ENCODE peak calls at places on chromosomes 4 and X, in eight cellular contexts. One of them, this sample, is unnamed.

GRCh38 chr4:19776021-19776459 is 475.7 kb upstream of the SLIT2 start:
- DNase-seq in epithelial cell of prostate: peak
- DNase-seq in G401: no peak
- DNase-seq in posterior vena cava: no peak
- DNase-seq in ovary: no peak
- DNase-seq in hippocampal formation: no peak
- DNase-seq in HT1080: peak
- DNase-seq in stimulated activated CD4-positive, alpha-beta T cell treated with anti-CD3 and anti-CD28 coated beads, TNF-alpha, amount 100 ng/mL, for 4 hours: no peak
- DNase-seq in this sample: peak

GRCh38 chr4:90328558-90328957 is 201.4 kb downstream of the CCSER1 start:
- DNase-seq in epithelial cell of prostate: no peak
- DNase-seq in G401: peak
- DNase-seq in posterior vena cava: no peak
- DNase-seq in ovary: no peak
- DNase-seq in hippocampal formation: no peak
- DNase-seq in HT1080: peak
- DNase-seq in stimulated activated CD4-positive, alpha-beta T cell treated with anti-CD3 and anti-CD28 coated beads, TNF-alpha, amount 100 ng/mL, for 4 hours: no peak
- DNase-seq in this sample: no peak

GRCh38 chr4:38409852-38410251 is 254.1 kb upstream of the KLF3 start:
- DNase-seq in epithelial cell of prostate: no peak
- DNase-seq in G401: no peak
- DNase-seq in posterior vena cava: no peak
- DNase-seq in ovary: no peak
- DNase-seq in hippocampal formation: no peak
- DNase-seq in HT1080: no peak
- DNase-seq in stimulated activated CD4-positive, alpha-beta T cell treated with anti-CD3 and anti-CD28 coated beads, TNF-alpha, amount 100 ng/mL, for 4 hours: no peak
- DNase-seq in this sample: no peak

GRCh38 chr4:52659016-52659721 is at the start of gene USP46:
- DNase-seq in epithelial cell of prostate: no peak
- DNase-seq in G401: peak
- DNase-seq in posterior vena cava: peak
- DNase-seq in ovary: peak
- DNase-seq in hippocampal formation: peak
- DNase-seq in HT1080: peak
- DNase-seq in stimulated activated CD4-positive, alpha-beta T cell treated with anti-CD3 and anti-CD28 coated beads, TNF-alpha, amount 100 ng/mL, for 4 hours: peak
- DNase-seq in this sample: peak

GRCh38 chr4:157994863-157995262 is 178.0 kb downstream of the GASK1B start:
- DNase-seq in epithelial cell of prostate: no peak
- DNase-seq in G401: no peak
- DNase-seq in posterior vena cava: no peak
- DNase-seq in ovary: no peak
- DNase-seq in hippocampal formation: no peak
- DNase-seq in HT1080: no peak
- DNase-seq in stimulated activated CD4-positive, alpha-beta T cell treated with anti-CD3 and anti-CD28 coated beads, TNF-alpha, amount 100 ng/mL, for 4 hours: no peak
- DNase-seq in this sample: no peak

GRCh38 chrX:49919617-49920016 is 2.8 kb upstream of the CLCN5 start:
- DNase-seq in epithelial cell of prostate: no peak
- DNase-seq in G401: peak
- DNase-seq in posterior vena cava: no peak
- DNase-seq in ovary: peak
- DNase-seq in hippocampal formation: no peak
- DNase-seq in HT1080: no peak
- DNase-seq in stimulated activated CD4-positive, alpha-beta T cell treated with anti-CD3 and anti-CD28 coated beads, TNF-alpha, amount 100 ng/mL, for 4 hours: no peak
- DNase-seq in this sample: no peak

GRCh38 chr4:99504804-99505502 is 5.9 kb upstream of the C4orf17 start:
- DNase-seq in epithelial cell of prostate: no peak
- DNase-seq in G401: no peak
- DNase-seq in posterior vena cava: no peak
- DNase-seq in ovary: no peak
- DNase-seq in hippocampal formation: no peak
- DNase-seq in HT1080: no peak
- DNase-seq in stimulated activated CD4-positive, alpha-beta T cell treated with anti-CD3 and anti-CD28 coated beads, TNF-alpha, amount 100 ng/mL, for 4 hours: no peak
- DNase-seq in this sample: no peak

GRCh38 chr4:48025005-48025404 is 8.4 kb downstream of the NIPAL1 start:
- DNase-seq in epithelial cell of prostate: no peak
- DNase-seq in G401: no peak
- DNase-seq in posterior vena cava: no peak
- DNase-seq in ovary: no peak
- DNase-seq in hippocampal formation: no peak
- DNase-seq in HT1080: no peak
- DNase-seq in stimulated activated CD4-positive, alpha-beta T cell treated with anti-CD3 and anti-CD28 coated beads, TNF-alpha, amount 100 ng/mL, for 4 hours: no peak
- DNase-seq in this sample: no peak

GRCh38 chrX:8955521-8955920 is 78.4 kb downstream of the FAM9B start:
- DNase-seq in epithelial cell of prostate: no peak
- DNase-seq in G401: peak
- DNase-seq in posterior vena cava: no peak
- DNase-seq in ovary: no peak
- DNase-seq in hippocampal formation: no peak
- DNase-seq in HT1080: no peak
- DNase-seq in stimulated activated CD4-positive, alpha-beta T cell treated with anti-CD3 and anti-CD28 coated beads, TNF-alpha, amount 100 ng/mL, for 4 hours: no peak
- DNase-seq in this sample: no peak

GRCh38 chr4:153205757-153206156 is 1.5 kb downstream of the TRIM2 start:
- DNase-seq in epithelial cell of prostate: peak
- DNase-seq in G401: no peak
- DNase-seq in posterior vena cava: no peak
- DNase-seq in ovary: no peak
- DNase-seq in hippocampal formation: no peak
- DNase-seq in HT1080: peak
- DNase-seq in stimulated activated CD4-positive, alpha-beta T cell treated with anti-CD3 and anti-CD28 coated beads, TNF-alpha, amount 100 ng/mL, for 4 hours: no peak
- DNase-seq in this sample: no peak

GRCh38 chr4:101415962-101416361 is 68.6 kb upstream of the PPP3CA start:
- DNase-seq in epithelial cell of prostate: no peak
- DNase-seq in G401: peak
- DNase-seq in posterior vena cava: no peak
- DNase-seq in ovary: no peak
- DNase-seq in hippocampal formation: no peak
- DNase-seq in HT1080: no peak
- DNase-seq in stimulated activated CD4-positive, alpha-beta T cell treated with anti-CD3 and anti-CD28 coated beads, TNF-alpha, amount 100 ng/mL, for 4 hours: no peak
- DNase-seq in this sample: no peak

GRCh38 chr4:96912731-96913130 is 1072.8 kb downstream of the PDHA2 start:
- DNase-seq in epithelial cell of prostate: no peak
- DNase-seq in G401: no peak
- DNase-seq in posterior vena cava: no peak
- DNase-seq in ovary: no peak
- DNase-seq in hippocampal formation: no peak
- DNase-seq in HT1080: no peak
- DNase-seq in stimulated activated CD4-positive, alpha-beta T cell treated with anti-CD3 and anti-CD28 coated beads, TNF-alpha, amount 100 ng/mL, for 4 hours: no peak
- DNase-seq in this sample: no peak

GRCh38 chr4:40454816-40455215 is 119.7 kb downstream of the CHRNA9 start:
- DNase-seq in epithelial cell of prostate: no peak
- DNase-seq in G401: no peak
- DNase-seq in posterior vena cava: no peak
- DNase-seq in ovary: no peak
- DNase-seq in hippocampal formation: no peak
- DNase-seq in HT1080: no peak
- DNase-seq in stimulated activated CD4-positive, alpha-beta T cell treated with anti-CD3 and anti-CD28 coated beads, TNF-alpha, amount 100 ng/mL, for 4 hours: no peak
- DNase-seq in this sample: no peak

GRCh38 chrX:22122510-22122909 is 90.4 kb downstream of the PHEX start:
- DNase-seq in epithelial cell of prostate: peak
- DNase-seq in G401: no peak
- DNase-seq in posterior vena cava: no peak
- DNase-seq in ovary: no peak
- DNase-seq in hippocampal formation: no peak
- DNase-seq in HT1080: peak
- DNase-seq in stimulated activated CD4-positive, alpha-beta T cell treated with anti-CD3 and anti-CD28 coated beads, TNF-alpha, amount 100 ng/mL, for 4 hours: no peak
- DNase-seq in this sample: no peak

GRCh38 chrX:125205918-125206665 is 113.6 kb upstream of the TEX13C start:
- DNase-seq in epithelial cell of prostate: no peak
- DNase-seq in G401: peak
- DNase-seq in posterior vena cava: no peak
- DNase-seq in ovary: no peak
- DNase-seq in hippocampal formation: no peak
- DNase-seq in HT1080: peak
- DNase-seq in stimulated activated CD4-positive, alpha-beta T cell treated with anti-CD3 and anti-CD28 coated beads, TNF-alpha, amount 100 ng/mL, for 4 hours: no peak
- DNase-seq in this sample: no peak

GRCh38 chr4:177484613-177485021 is 42.4 kb upstream of the AGA start:
- DNase-seq in epithelial cell of prostate: peak
- DNase-seq in G401: no peak
- DNase-seq in posterior vena cava: no peak
- DNase-seq in ovary: no peak
- DNase-seq in hippocampal formation: no peak
- DNase-seq in HT1080: peak
- DNase-seq in stimulated activated CD4-positive, alpha-beta T cell treated with anti-CD3 and anti-CD28 coated beads, TNF-alpha, amount 100 ng/mL, for 4 hours: no peak
- DNase-seq in this sample: peak

GRCh38 chrX:63418211-63418610 is 67.1 kb upstream of the SPIN4 start:
- DNase-seq in epithelial cell of prostate: no peak
- DNase-seq in G401: no peak
- DNase-seq in posterior vena cava: no peak
- DNase-seq in ovary: no peak
- DNase-seq in hippocampal formation: no peak
- DNase-seq in HT1080: no peak
- DNase-seq in stimulated activated CD4-positive, alpha-beta T cell treated with anti-CD3 and anti-CD28 coated beads, TNF-alpha, amount 100 ng/mL, for 4 hours: no peak
- DNase-seq in this sample: no peak

GRCh38 chr4:124867551-124867950 is 155.0 kb upstream of the ANKRD50 start:
- DNase-seq in epithelial cell of prostate: no peak
- DNase-seq in G401: no peak
- DNase-seq in posterior vena cava: no peak
- DNase-seq in ovary: no peak
- DNase-seq in hippocampal formation: no peak
- DNase-seq in HT1080: no peak
- DNase-seq in stimulated activated CD4-positive, alpha-beta T cell treated with anti-CD3 and anti-CD28 coated beads, TNF-alpha, amount 100 ng/mL, for 4 hours: no peak
- DNase-seq in this sample: no peak

GRCh38 chr4:15779336-15779735 is 1.2 kb downstream of the CD38 start:
- DNase-seq in epithelial cell of prostate: no peak
- DNase-seq in G401: peak
- DNase-seq in posterior vena cava: no peak
- DNase-seq in ovary: peak
- DNase-seq in hippocampal formation: peak
- DNase-seq in HT1080: no peak
- DNase-seq in stimulated activated CD4-positive, alpha-beta T cell treated with anti-CD3 and anti-CD28 coated beads, TNF-alpha, amount 100 ng/mL, for 4 hours: no peak
- DNase-seq in this sample: no peak

GRCh38 chrX:790780-791360 is 160.3 kb downstream of the SHOX start:
- DNase-seq in epithelial cell of prostate: no peak
- DNase-seq in G401: no peak
- DNase-seq in posterior vena cava: peak
- DNase-seq in ovary: no peak
- DNase-seq in hippocampal formation: no peak
- DNase-seq in HT1080: no peak
- DNase-seq in stimulated activated CD4-positive, alpha-beta T cell treated with anti-CD3 and anti-CD28 coated beads, TNF-alpha, amount 100 ng/mL, for 4 hours: no peak
- DNase-seq in this sample: no peak

GRCh38 chr4:130185123-130185522 is 1089.2 kb downstream of the C4orf33 start:
- DNase-seq in epithelial cell of prostate: no peak
- DNase-seq in G401: no peak
- DNase-seq in posterior vena cava: no peak
- DNase-seq in ovary: no peak
- DNase-seq in hippocampal formation: no peak
- DNase-seq in HT1080: no peak
- DNase-seq in stimulated activated CD4-positive, alpha-beta T cell treated with anti-CD3 and anti-CD28 coated beads, TNF-alpha, amount 100 ng/mL, for 4 hours: no peak
- DNase-seq in this sample: no peak

GRCh38 chr4:5757091-5757490 is 46.1 kb downstream of the EVC start:
- DNase-seq in epithelial cell of prostate: no peak
- DNase-seq in G401: no peak
- DNase-seq in posterior vena cava: no peak
- DNase-seq in ovary: no peak
- DNase-seq in hippocampal formation: no peak
- DNase-seq in HT1080: no peak
- DNase-seq in stimulated activated CD4-positive, alpha-beta T cell treated with anti-CD3 and anti-CD28 coated beads, TNF-alpha, amount 100 ng/mL, for 4 hours: no peak
- DNase-seq in this sample: no peak

GRCh38 chr4:88177981-88178632 is 19.7 kb upstream of the ABCG2 start:
- DNase-seq in epithelial cell of prostate: peak
- DNase-seq in G401: peak
- DNase-seq in posterior vena cava: no peak
- DNase-seq in ovary: no peak
- DNase-seq in hippocampal formation: no peak
- DNase-seq in HT1080: peak
- DNase-seq in stimulated activated CD4-positive, alpha-beta T cell treated with anti-CD3 and anti-CD28 coated beads, TNF-alpha, amount 100 ng/mL, for 4 hours: no peak
- DNase-seq in this sample: no peak

GRCh38 chrX:1444896-1445480 is 7.7 kb downstream of the ASMTL start:
- DNase-seq in epithelial cell of prostate: no peak
- DNase-seq in G401: no peak
- DNase-seq in posterior vena cava: peak
- DNase-seq in ovary: no peak
- DNase-seq in hippocampal formation: no peak
- DNase-seq in HT1080: no peak
- DNase-seq in stimulated activated CD4-positive, alpha-beta T cell treated with anti-CD3 and anti-CD28 coated beads, TNF-alpha, amount 100 ng/mL, for 4 hours: no peak
- DNase-seq in this sample: no peak

GRCh38 chr4:5012477-5012876 is 6.8 kb downstream of the CYTL1 start:
- DNase-seq in epithelial cell of prostate: no peak
- DNase-seq in G401: no peak
- DNase-seq in posterior vena cava: no peak
- DNase-seq in ovary: no peak
- DNase-seq in hippocampal formation: no peak
- DNase-seq in HT1080: no peak
- DNase-seq in stimulated activated CD4-positive, alpha-beta T cell treated with anti-CD3 and anti-CD28 coated beads, TNF-alpha, amount 100 ng/mL, for 4 hours: no peak
- DNase-seq in this sample: no peak

GRCh38 chr4:182507808-182508207 is 264.6 kb downstream of the TENM3 start:
- DNase-seq in epithelial cell of prostate: no peak
- DNase-seq in G401: no peak
- DNase-seq in posterior vena cava: no peak
- DNase-seq in ovary: no peak
- DNase-seq in hippocampal formation: no peak
- DNase-seq in HT1080: no peak
- DNase-seq in stimulated activated CD4-positive, alpha-beta T cell treated with anti-CD3 and anti-CD28 coated beads, TNF-alpha, amount 100 ng/mL, for 4 hours: no peak
- DNase-seq in this sample: no peak

GRCh38 chrX:104156630-104157529 is at the start of gene SLC25A53:
- DNase-seq in epithelial cell of prostate: peak
- DNase-seq in G401: peak
- DNase-seq in posterior vena cava: peak
- DNase-seq in ovary: peak
- DNase-seq in hippocampal formation: peak
- DNase-seq in HT1080: peak
- DNase-seq in stimulated activated CD4-positive, alpha-beta T cell treated with anti-CD3 and anti-CD28 coated beads, TNF-alpha, amount 100 ng/mL, for 4 hours: peak
- DNase-seq in this sample: peak

GRCh38 chrX:114580336-114580735 is 3.5 kb upstream of the HTR2C start:
- DNase-seq in epithelial cell of prostate: no peak
- DNase-seq in G401: no peak
- DNase-seq in posterior vena cava: no peak
- DNase-seq in ovary: no peak
- DNase-seq in hippocampal formation: no peak
- DNase-seq in HT1080: no peak
- DNase-seq in stimulated activated CD4-positive, alpha-beta T cell treated with anti-CD3 and anti-CD28 coated beads, TNF-alpha, amount 100 ng/mL, for 4 hours: no peak
- DNase-seq in this sample: no peak

GRCh38 chrX:25007059-25008053 is 8.4 kb downstream of the ARX start:
- DNase-seq in epithelial cell of prostate: no peak
- DNase-seq in G401: no peak
- DNase-seq in posterior vena cava: no peak
- DNase-seq in ovary: peak
- DNase-seq in hippocampal formation: no peak
- DNase-seq in HT1080: no peak
- DNase-seq in stimulated activated CD4-positive, alpha-beta T cell treated with anti-CD3 and anti-CD28 coated beads, TNF-alpha, amount 100 ng/mL, for 4 hours: no peak
- DNase-seq in this sample: no peak

GRCh38 chrX:39759526-39760224 is 338.1 kb downstream of the BCOR start:
- DNase-seq in epithelial cell of prostate: no peak
- DNase-seq in G401: no peak
- DNase-seq in posterior vena cava: no peak
- DNase-seq in ovary: peak
- DNase-seq in hippocampal formation: no peak
- DNase-seq in HT1080: no peak
- DNase-seq in stimulated activated CD4-positive, alpha-beta T cell treated with anti-CD3 and anti-CD28 coated beads, TNF-alpha, amount 100 ng/mL, for 4 hours: no peak
- DNase-seq in this sample: no peak

GRCh38 chrX:111581086-111581485 is 69.6 kb downstream of the SERTM2 start:
- DNase-seq in epithelial cell of prostate: no peak
- DNase-seq in G401: no peak
- DNase-seq in posterior vena cava: no peak
- DNase-seq in ovary: no peak
- DNase-seq in hippocampal formation: no peak
- DNase-seq in HT1080: peak
- DNase-seq in stimulated activated CD4-positive, alpha-beta T cell treated with anti-CD3 and anti-CD28 coated beads, TNF-alpha, amount 100 ng/mL, for 4 hours: no peak
- DNase-seq in this sample: no peak

GRCh38 chrX:2384486-2384885 is 116.3 kb downstream of the DHRSX start:
- DNase-seq in epithelial cell of prostate: no peak
- DNase-seq in G401: no peak
- DNase-seq in posterior vena cava: no peak
- DNase-seq in ovary: no peak
- DNase-seq in hippocampal formation: no peak
- DNase-seq in HT1080: no peak
- DNase-seq in stimulated activated CD4-positive, alpha-beta T cell treated with anti-CD3 and anti-CD28 coated beads, TNF-alpha, amount 100 ng/mL, for 4 hours: no peak
- DNase-seq in this sample: no peak

GRCh38 chrX:53116101-53116500 is 22.2 kb downstream of the KANTR start:
- DNase-seq in epithelial cell of prostate: no peak
- DNase-seq in G401: peak
- DNase-seq in posterior vena cava: no peak
- DNase-seq in ovary: no peak
- DNase-seq in hippocampal formation: peak
- DNase-seq in HT1080: peak
- DNase-seq in stimulated activated CD4-positive, alpha-beta T cell treated with anti-CD3 and anti-CD28 coated beads, TNF-alpha, amount 100 ng/mL, for 4 hours: no peak
- DNase-seq in this sample: no peak

GRCh38 chr4:168623011-168623410 is 126.2 kb downstream of the PALLD start:
- DNase-seq in epithelial cell of prostate: no peak
- DNase-seq in G401: peak
- DNase-seq in posterior vena cava: no peak
- DNase-seq in ovary: no peak
- DNase-seq in hippocampal formation: no peak
- DNase-seq in HT1080: no peak
- DNase-seq in stimulated activated CD4-positive, alpha-beta T cell treated with anti-CD3 and anti-CD28 coated beads, TNF-alpha, amount 100 ng/mL, for 4 hours: no peak
- DNase-seq in this sample: no peak